ENCODE peak calls at places on chromosomes 1 and 21, in five cellular contexts. Z is psoas muscle; I is effector memory CD4-positive, alpha-beta T cell; T is left ventricle myocardium inferior; Y is GM23248. J is an unnamed sample. For H3K27me3 and H3K4me1, the result is how much of the 10 kb centered on the place peaks cover.

GRCh38 chr1:44037154-44037553 is 5.9 kb upstream of the SLC6A9 start:
- DNase-seq in T (no peak), I (no peak), Z (no peak), Y (no peak), J (no peak)

GRCh38 chr1:205610036-205610435 is 21.8 kb downstream of the ELK4 start:
- DNase-seq in Y (peak), I (no peak), T (no peak), Z (no peak), J (no peak)

GRCh38 chr1:223177681-223178080 is 34.6 kb upstream of the TLR5 start:
- DNase-seq in Y (no peak), T (no peak), Z (no peak), I (no peak), J (peak)

GRCh38 chr1:211548321-211549091 is 30.5 kb downstream of the SLC30A1 start:
- DNase-seq in Z (no peak), Y (no peak), T (no peak), I (no peak), J (peak)

GRCh38 chr1:221741364-221741970 is 422 bp downstream of the DUSP10 start:
- DNase-seq in Y (peak), I (no peak), T (no peak), Z (peak), J (no peak)

GRCh38 chr21:31173881-31174555 is 135.7 kb upstream of the KRTAP19-8 start:
- DNase-seq in I (no peak), T (peak), Y (no peak), Z (no peak), J (no peak)

GRCh38 chr1:239247299-239247698 is 139.1 kb upstream of the CHRM3 start:
- DNase-seq in I (no peak), Y (no peak), T (no peak), Z (no peak), J (no peak)

GRCh38 chr1:99146129-99146848 is 118.0 kb upstream of the PLPPR4 start:
- DNase-seq in Z (no peak), T (no peak), Y (no peak), I (no peak), J (no peak)

GRCh38 chr1:51575406-51576084 is 41.3 kb upstream of the OSBPL9 start:
- DNase-seq in T (no peak), Z (no peak), Y (peak), I (no peak), J (no peak)

GRCh38 chr1:178768423-178768822 is 43.4 kb downstream of the RALGPS2 start:
- DNase-seq in Z (no peak), I (peak), Y (peak), T (no peak), J (peak)

GRCh38 chr1:110412576-110412975 is 5.1 kb upstream of the LAMTOR5 start:
- DNase-seq in T (peak), I (peak), Y (peak), Z (peak), J (peak)

GRCh38 chr1:56655991-56656613 is 11.0 kb downstream of the PRKAA2 start:
- DNase-seq in I (no peak), T (no peak), Y (no peak), Z (no peak), J (no peak)

GRCh38 chr1:113868387-113869083 is 3.0 kb downstream of the PTPN22 start:
- DNase-seq in Z (no peak), I (no peak), Y (peak), T (no peak), J (no peak)

GRCh38 chr1:167141963-167142362 is 48.1 kb downstream of the STYXL2 start:
- DNase-seq in I (no peak), Z (no peak), T (no peak), Y (no peak), J (no peak)

GRCh38 chr1:147719711-147720225 is 40.6 kb downstream of the GJA5 start:
- DNase-seq in Z (no peak), Y (no peak), I (no peak), T (no peak), J (no peak)

GRCh38 chr1:169383449-169383848 is 15.5 kb downstream of the BLZF1 start:
- DNase-seq in Y (no peak), T (no peak), I (no peak), Z (no peak), J (peak)

GRCh38 chr1:7632126-7632525 is 139.0 kb upstream of the VAMP3 start:
- DNase-seq in Z (no peak), T (no peak), Y (no peak), I (no peak), J (no peak)

GRCh38 chr1:225651872-225652725 is 824 bp downstream of the ENAH start:
- DNase-seq in Z (no peak), Y (peak), T (peak), I (no peak), J (peak)

GRCh38 chr1:9010781-9011323 is 15.4 kb downstream of the SLC2A7 start:
- DNase-seq in Y (no peak), Z (no peak), T (peak), I (no peak), J (no peak)

GRCh38 chr1:241606544-241606943 is 33.6 kb downstream of the CHML start:
- DNase-seq in I (no peak), T (no peak), Y (no peak), Z (no peak), J (no peak)

GRCh38 chr1:59499273-59499955 is 202.5 kb downstream of the FGGY start:
- DNase-seq in T (no peak), I (no peak), Y (no peak), Z (no peak), J (peak)

GRCh38 chr1:54980046-54980527 is 341 bp upstream of the TMEM61 start:
- DNase-seq in Z (no peak), Y (no peak), T (no peak), I (no peak), J (no peak)

GRCh38 chr1:54981466-54981865 is 1.0 kb downstream of the TMEM61 start:
- DNase-seq in T (no peak), Z (no peak), I (no peak), Y (no peak), J (no peak)

GRCh38 chr1:54980528-54981241 is at the start of gene TMEM61:
- DNase-seq in Y (peak), Z (no peak), T (no peak), I (no peak), J (peak)

GRCh38 chr1:54984126-54984842 is 3.9 kb downstream of the TMEM61 start:
- DNase-seq in Y (no peak), I (no peak), T (no peak), Z (no peak), J (no peak)

DNA sequence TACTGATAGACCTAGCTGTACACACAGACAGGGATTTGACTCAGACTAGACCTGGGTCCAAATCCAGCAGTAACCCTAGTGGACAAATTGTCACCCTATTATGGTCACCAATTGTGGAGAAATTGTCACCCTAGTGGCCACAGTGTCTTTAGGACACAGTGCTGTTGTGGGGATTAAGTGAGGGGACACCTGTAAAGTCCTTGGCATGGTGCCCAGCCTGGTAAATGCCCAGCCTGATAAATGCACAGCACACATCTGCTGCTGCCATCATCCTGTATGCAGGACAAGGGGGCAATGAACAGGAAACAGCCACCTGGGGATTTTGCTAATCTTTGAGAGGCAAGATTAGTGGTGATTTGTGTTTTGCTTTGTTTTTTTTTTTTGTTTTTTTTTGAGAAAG is 2.3 kb downstream of the TMEM61 start:
- DNase-seq in Z (no peak), I (no peak), T (no peak), Y (no peak), J (peak)
- H3K27me3 ChIP-seq in Z (under half), I (under half), T (half or more), Y (under half), J (under half)

GRCh38 chr1:154220071-154220969 is at the start of gene UBAP2L:
- DNase-seq in Z (peak), Y (peak), I (peak), T (peak), J (peak)
- H3K4me1 ChIP-seq in Z (half or more), Y (under half), I (under half), T (half or more), J (under half)

GRCh38 chr1:79457825-79458224 is 451.3 kb upstream of the ADGRL4 start:
- DNase-seq in Z (no peak), Y (no peak), T (no peak), I (no peak), J (no peak)

DNA sequence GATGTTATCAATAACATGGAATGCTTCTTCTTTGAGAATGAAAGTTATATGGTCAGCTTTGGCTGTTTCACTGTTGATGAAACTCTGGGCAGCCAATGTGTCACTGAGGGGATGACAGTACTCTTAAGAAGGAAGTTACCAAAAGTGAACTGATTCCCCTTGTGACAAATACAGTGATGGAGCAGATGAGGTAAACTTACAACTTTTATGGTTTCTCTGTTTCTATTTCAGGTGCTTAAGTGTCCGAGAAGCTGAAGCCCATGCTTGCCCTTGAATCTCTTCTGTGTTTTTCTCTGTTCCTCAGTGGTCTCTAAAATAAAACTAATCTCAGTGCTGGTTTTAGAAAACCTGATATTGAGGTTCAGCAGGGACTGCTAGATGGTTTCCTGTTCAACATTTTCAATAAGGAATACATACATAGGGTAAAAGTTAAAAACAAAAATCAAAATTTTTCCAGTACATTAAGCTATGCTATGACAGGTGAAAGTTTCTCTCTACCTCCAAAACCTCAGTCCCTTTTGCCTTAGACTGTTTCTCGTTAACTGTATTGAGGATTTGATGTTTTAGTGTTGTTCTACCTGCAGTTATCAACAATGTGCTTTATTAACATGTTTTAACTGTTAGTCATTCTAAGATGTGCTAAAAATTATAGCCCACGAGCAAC is 454.4 kb upstream of the ADGRL4 start:
- DNase-seq in Z (no peak), I (no peak), T (no peak), Y (no peak), J (no peak)
- H3K27me3 ChIP-seq in Z (under half), I (under half), T (under half), Y (under half), J (under half)

GRCh38 chr1:27628712-27629111 is 6.3 kb downstream of the FGR start:
- DNase-seq in I (no peak), T (no peak), Y (no peak), Z (no peak), J (no peak)
- H3K4me1 ChIP-seq in I (under half), T (half or more), Y (under half), Z (under half), J (under half)

DNA sequence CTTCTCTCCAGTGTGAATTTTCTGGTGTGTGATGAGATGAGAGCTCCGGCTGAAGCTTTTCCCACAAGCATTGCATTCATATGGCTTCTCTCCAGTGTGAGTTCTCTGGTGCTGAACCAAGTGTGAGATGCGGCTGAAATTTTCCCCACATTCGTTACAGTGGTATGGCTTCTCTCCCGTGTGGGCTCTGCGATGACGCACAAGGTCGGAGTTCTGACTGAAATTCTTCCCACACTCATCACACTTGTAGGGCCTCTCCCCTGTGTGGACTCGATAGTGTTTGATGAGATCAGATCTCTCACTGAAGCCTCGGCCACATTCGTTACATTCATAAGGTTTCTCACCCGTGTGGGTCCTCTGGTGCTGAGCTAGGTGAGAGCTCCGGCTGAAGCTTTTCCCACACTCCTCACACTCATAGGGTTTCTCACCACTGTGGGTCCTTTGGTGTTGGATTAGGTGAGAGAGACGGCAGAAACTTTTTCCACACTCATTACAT is 7.4 kb downstream of the ZNF436 start:
- DNase-seq in T (no peak), I (no peak), Z (no peak), Y (peak), J (no peak)
- H3K27me3 ChIP-seq in T (under half), I (under half), Z (under half), Y (under half), J (under half)

DNA sequence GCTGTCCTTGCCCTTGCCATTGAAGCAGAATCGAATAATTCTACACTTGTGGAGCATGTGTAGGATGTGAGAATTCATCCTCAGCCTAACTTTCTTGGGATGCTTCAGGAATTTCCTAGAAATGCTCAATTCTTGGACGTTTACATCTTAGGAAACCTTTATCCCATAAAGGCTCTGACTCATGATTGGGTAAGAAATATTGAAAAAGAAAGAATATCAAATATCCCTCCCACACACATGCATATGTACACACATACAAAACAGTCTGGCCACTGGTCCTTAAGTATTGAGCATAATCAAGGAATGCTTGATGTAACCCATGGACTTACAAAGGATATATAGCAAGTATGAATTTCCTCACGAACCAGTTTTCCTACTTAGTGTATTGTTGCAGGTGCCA is 83.9 kb upstream of the IPO9 start:
- DNase-seq in I (no peak), Y (peak), Z (no peak), T (no peak), J (no peak)
- H3K4me1 ChIP-seq in I (under half), Y (half or more), Z (under half), T (half or more), J (under half)